ENCODE peak calls at places on chromosomes 5 and 9, in seven cellular contexts. A is Calu3, X is GM06990, J is AG04449, W is sigmoid colon, O is AG09309, T is left ventricle myocardium inferior. L is an unnamed sample.

GRCh38 chr5:54902817-54903473 is 82.4 kb downstream of the ESM1 start:
- DNase-seq in A (no peak), X (peak), J (no peak), W (no peak), O (no peak), T (no peak), L (no peak)

GRCh38 chr9:16485575-16486321 is 384.7 kb downstream of the BNC2 start:
- DNase-seq in A (no peak), X (no peak), J (no peak), W (no peak), O (no peak), T (no peak), L (no peak)

GRCh38 chr5:40601198-40601868 is 78.4 kb upstream of the PTGER4 start:
- DNase-seq in A (no peak), X (no peak), J (no peak), W (no peak), O (no peak), T (no peak), L (no peak)

GRCh38 chr5:97840643-97841042 is 657.6 kb upstream of the RIOK2 start:
- DNase-seq in A (no peak), X (no peak), J (no peak), W (no peak), O (no peak), T (no peak), L (no peak)

GRCh38 chr5:148697177-148697820 is 43.0 kb upstream of the HTR4 start:
- DNase-seq in A (no peak), X (no peak), J (peak), W (peak), O (peak), T (no peak), L (no peak)

GRCh38 chr9:133930046-133931015 is 61.8 kb downstream of the VAV2 start:
- DNase-seq in A (no peak), X (no peak), J (no peak), W (no peak), O (no peak), T (no peak), L (no peak)

GRCh38 chr5:1208221-1208742 is 6.9 kb downstream of the SLC6A19 start:
- DNase-seq in A (no peak), X (no peak), J (no peak), W (no peak), O (no peak), T (no peak), L (no peak)

GRCh38 chr5:155466851-155467250 is 453.3 kb downstream of the KIF4B start:
- DNase-seq in A (no peak), X (no peak), J (no peak), W (no peak), O (no peak), T (no peak), L (no peak)

GRCh38 chr9:98117984-98118639 is 910 bp downstream of the TRIM14 start:
- DNase-seq in A (peak), X (peak), J (peak), W (no peak), O (no peak), T (no peak), L (no peak)

GRCh38 chr9:130912932-130913598 is 16.5 kb upstream of the QRFP start:
- DNase-seq in A (no peak), X (no peak), J (no peak), W (peak), O (peak), T (no peak), L (peak)

GRCh38 chr5:151283120-151283825 is 20.3 kb downstream of the SLC36A3 start:
- DNase-seq in A (no peak), X (no peak), J (no peak), W (no peak), O (no peak), T (no peak), L (no peak)

GRCh38 chr9:12964271-12964670 is 189.5 kb downstream of the LURAP1L start:
- DNase-seq in A (no peak), X (no peak), J (no peak), W (no peak), O (no peak), T (no peak), L (no peak)

GRCh38 chr5:65512170-65512937 is 30.6 kb upstream of the ADAMTS6 start:
- DNase-seq in A (no peak), X (no peak), J (no peak), W (no peak), O (no peak), T (no peak), L (no peak)

GRCh38 chr5:65506961-65507360 is 25.2 kb upstream of the ADAMTS6 start:
- DNase-seq in A (no peak), X (no peak), J (no peak), W (no peak), O (peak), T (no peak), L (peak)

DNA sequence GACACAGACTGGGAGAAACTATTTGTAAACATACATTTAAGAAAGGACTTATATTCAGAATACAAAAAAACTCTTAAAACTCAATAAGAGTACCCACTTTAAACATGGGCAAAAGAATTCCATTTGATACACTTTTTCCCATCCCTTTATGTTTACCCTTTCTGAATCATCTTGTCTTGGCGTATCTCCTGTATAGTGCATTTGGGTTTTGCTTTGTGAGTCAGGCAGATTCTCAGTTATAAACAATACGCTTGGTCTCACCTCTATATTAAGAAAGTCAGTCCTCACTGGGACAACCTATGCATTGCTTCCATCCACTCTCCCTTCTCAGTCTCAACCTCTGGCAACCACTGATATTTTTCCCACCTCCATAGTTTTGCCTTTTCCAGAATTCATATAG is 27.3 kb upstream of the ADAMTS6 start:
- DNase-seq in A (no peak), X (no peak), J (no peak), W (no peak), O (no peak), T (no peak), L (no peak)
- TF ChIP-seq CTCF in A (no peak), X (no peak), J (no peak), W (no peak), O (no peak), T (no peak), L (no peak)

GRCh38 chr5:78808818-78809217 is 160.2 kb upstream of the LHFPL2 start:
- DNase-seq in A (no peak), X (no peak), J (no peak), W (no peak), O (no peak), T (no peak), L (no peak)

GRCh38 chr5:78810098-78810497 is 161.5 kb upstream of the LHFPL2 start:
- DNase-seq in A (no peak), X (no peak), J (no peak), W (no peak), O (no peak), T (no peak), L (no peak)

GRCh38 chr5:78809444-78809843 is 160.9 kb upstream of the LHFPL2 start:
- DNase-seq in A (no peak), X (no peak), J (no peak), W (peak), O (no peak), T (no peak), L (no peak)

GRCh38 chr5:78806544-78806943 is 158.0 kb upstream of the LHFPL2 start:
- DNase-seq in A (no peak), X (no peak), J (peak), W (no peak), O (peak), T (no peak), L (peak)

GRCh38 chr5:78808380-78808779 is 159.8 kb upstream of the LHFPL2 start:
- DNase-seq in A (no peak), X (no peak), J (no peak), W (no peak), O (no peak), T (peak), L (no peak)
- TF ChIP-seq CTCF in A (no peak), X (no peak), J (no peak), W (no peak), O (no peak), T (no peak), L (no peak)

GRCh38 chr5:42583322-42583721 is 160.1 kb downstream of the GHR start:
- DNase-seq in A (peak), X (peak), J (no peak), W (peak), O (peak), T (no peak), L (peak)
- TF ChIP-seq CTCF in A (peak), X (peak), J (peak), W (peak), O (peak), T (peak), L (peak)

GRCh38 chr9:123090956-123091355 is 57.5 kb downstream of the GPR21 start:
- DNase-seq in A (no peak), X (no peak), J (no peak), W (no peak), O (no peak), T (no peak), L (no peak)
- TF ChIP-seq CTCF in A (no peak), X (no peak), J (no peak), W (no peak), O (no peak), T (no peak), L (no peak)

GRCh38 chr5:57834829-57835554 is 352.4 kb upstream of the ACTBL2 start:
- DNase-seq in A (no peak), X (no peak), J (no peak), W (no peak), O (no peak), T (no peak), L (no peak)
- TF ChIP-seq CTCF in A (no peak), X (no peak), J (no peak), W (no peak), O (no peak), T (no peak), L (no peak)

DNA sequence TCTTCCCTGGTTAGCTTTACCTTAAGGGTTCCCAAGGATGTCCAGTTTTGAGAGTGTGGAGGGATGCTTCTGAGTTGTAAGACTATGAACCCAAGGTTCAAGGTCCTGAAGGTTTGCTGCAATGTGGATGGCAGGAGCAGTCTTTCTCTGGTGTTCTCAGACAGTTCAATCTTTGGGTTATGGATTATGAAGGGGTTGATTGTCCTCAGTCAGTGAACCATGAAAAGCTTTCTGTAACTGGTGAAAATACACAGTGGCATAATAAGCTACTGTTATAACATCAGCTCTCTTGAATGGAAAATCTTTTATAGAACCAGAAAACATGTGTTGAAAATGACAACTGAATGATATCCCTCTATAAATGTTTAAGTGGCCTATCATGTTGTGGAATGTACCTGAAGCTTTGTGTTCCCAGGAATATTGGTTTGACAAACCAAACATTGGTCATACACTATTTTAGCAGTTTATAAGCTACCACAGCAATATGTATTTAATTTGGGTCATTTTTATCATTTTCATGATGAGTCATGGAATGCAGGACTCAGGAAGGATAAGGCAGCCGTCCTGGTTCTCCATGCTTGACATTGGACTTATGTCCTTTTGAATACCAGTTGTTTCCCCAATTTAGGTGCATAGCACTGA is 1041.8 kb upstream of the ARRDC3 start:
- DNase-seq in A (no peak), X (no peak), J (no peak), W (no peak), O (no peak), T (no peak), L (no peak)
- TF ChIP-seq CTCF in A (no peak), X (no peak), J (no peak), W (no peak), O (no peak), T (no peak), L (no peak)

GRCh38 chr9:35741740-35742139 is 7.3 kb downstream of the GBA2 start:
- DNase-seq in A (no peak), X (no peak), J (no peak), W (no peak), O (no peak), T (no peak), L (no peak)
- TF ChIP-seq CTCF in A (no peak), X (no peak), J (no peak), W (no peak), O (no peak), T (no peak), L (no peak)

GRCh38 chr5:82312373-82312856 is 34.3 kb upstream of the RPS23 start:
- DNase-seq in A (peak), X (no peak), J (no peak), W (peak), O (no peak), T (peak), L (peak)
- TF ChIP-seq CTCF in A (peak), X (peak), J (peak), W (peak), O (peak), T (peak), L (peak)

GRCh38 chr9:106722051-106722753 is 140.8 kb upstream of the ZNF462 start:
- DNase-seq in A (no peak), X (no peak), J (no peak), W (no peak), O (no peak), T (no peak), L (no peak)

GRCh38 chr9:106718996-106719395 is 144.0 kb upstream of the ZNF462 start:
- DNase-seq in A (no peak), X (no peak), J (peak), W (no peak), O (no peak), T (no peak), L (no peak)

GRCh38 chr9:106713206-106713605 is 149.8 kb upstream of the ZNF462 start:
- DNase-seq in A (no peak), X (no peak), J (no peak), W (no peak), O (no peak), T (no peak), L (no peak)

GRCh38 chr9:106716820-106717219 is 146.1 kb upstream of the ZNF462 start:
- DNase-seq in A (no peak), X (no peak), J (no peak), W (no peak), O (no peak), T (no peak), L (no peak)

GRCh38 chr9:106717686-106718085 is 145.3 kb upstream of the ZNF462 start:
- DNase-seq in A (peak), X (no peak), J (peak), W (no peak), O (peak), T (no peak), L (peak)
- TF ChIP-seq CTCF in A (no peak), X (no peak), J (no peak), W (no peak), O (no peak), T (peak), L (no peak)

GRCh38 chr9:4741365-4742031 is 496 bp upstream of the AK3 start:
- DNase-seq in A (no peak), X (no peak), J (no peak), W (peak), O (no peak), T (peak), L (no peak)
- TF ChIP-seq CTCF in A (no peak), X (no peak), J (no peak), W (no peak), O (no peak), T (no peak), L (no peak)

L was measured in AG09319.